ENCODE peak calls at places on chromosomes 3 and 15, in four cellular contexts. One of them, this sample, is unnamed.

GRCh38 chr3:55485208-55485791 is 1.8 kb downstream of the WNT5A start:
- DNase-seq in astrocyte: peak; percentile 79
- DNase-seq in GM06990: peak; percentile 79
- DNase-seq in lower leg skin: peak; percentile 93
- DNase-seq in this sample: peak; percentile 89

GRCh38 chr15:42332331-42332730 is 27.0 kb upstream of the CAPN3 start:
- DNase-seq in GM06990: no peak
- DNase-seq in lower leg skin: no peak
- DNase-seq in astrocyte: peak; percentile 36
- DNase-seq in this sample: peak; percentile 82

GRCh38 chr15:93974804-93975481 is 256.4 kb upstream of the MCTP2 start:
- DNase-seq in astrocyte: peak; percentile 33
- DNase-seq in lower leg skin: no peak
- DNase-seq in GM06990: no peak
- DNase-seq in this sample: peak; percentile 30

GRCh38 chr3:41565003-41565402 is 365.7 kb downstream of the CTNNB1 start:
- DNase-seq in GM06990: no peak
- DNase-seq in astrocyte: no peak
- DNase-seq in lower leg skin: no peak
- DNase-seq in this sample: no peak

GRCh38 chr3:7536921-7537320 is 676.0 kb downstream of the GRM7 start:
- DNase-seq in GM06990: no peak
- DNase-seq in lower leg skin: no peak
- DNase-seq in astrocyte: no peak
- DNase-seq in this sample: no peak

GRCh38 chr3:86961297-86961696 is 29.7 kb downstream of the VGLL3 start:
- DNase-seq in lower leg skin: no peak
- DNase-seq in astrocyte: peak; percentile 67
- DNase-seq in GM06990: no peak
- DNase-seq in this sample: peak; percentile 55

GRCh38 chr3:183427206-183428139 is 946 bp downstream of the MCF2L2 start:
- DNase-seq in GM06990: no peak
- DNase-seq in astrocyte: no peak
- DNase-seq in lower leg skin: no peak
- DNase-seq in this sample: no peak

GRCh38 chr3:142987080-142987700 is 14.2 kb upstream of the U2SURP start:
- DNase-seq in astrocyte: no peak
- DNase-seq in lower leg skin: no peak
- DNase-seq in GM06990: peak; percentile 27
- DNase-seq in this sample: peak; percentile 69

GRCh38 chr3:197356741-197357140 is 58.3 kb upstream of the DLG1 start:
- DNase-seq in astrocyte: no peak
- DNase-seq in lower leg skin: no peak
- DNase-seq in GM06990: no peak
- DNase-seq in this sample: no peak
- H3K4me3 ChIP-seq in astrocyte: no peak overlapping the region
- H3K4me3 ChIP-seq in lower leg skin: no peak overlapping the region
- H3K4me3 ChIP-seq in GM06990: no peak overlapping the region
- H3K4me3 ChIP-seq in this sample: no peak overlapping the region

GRCh38 chr3:72794079-72794478 is 54.2 kb downstream of the SHQ1 start:
- DNase-seq in astrocyte: no peak
- DNase-seq in lower leg skin: no peak
- DNase-seq in GM06990: no peak
- DNase-seq in this sample: no peak

GRCh38 chr3:72786668-72787067 is 61.6 kb downstream of the SHQ1 start:
- DNase-seq in GM06990: no peak
- DNase-seq in lower leg skin: no peak
- DNase-seq in astrocyte: no peak
- DNase-seq in this sample: no peak

DNA sequence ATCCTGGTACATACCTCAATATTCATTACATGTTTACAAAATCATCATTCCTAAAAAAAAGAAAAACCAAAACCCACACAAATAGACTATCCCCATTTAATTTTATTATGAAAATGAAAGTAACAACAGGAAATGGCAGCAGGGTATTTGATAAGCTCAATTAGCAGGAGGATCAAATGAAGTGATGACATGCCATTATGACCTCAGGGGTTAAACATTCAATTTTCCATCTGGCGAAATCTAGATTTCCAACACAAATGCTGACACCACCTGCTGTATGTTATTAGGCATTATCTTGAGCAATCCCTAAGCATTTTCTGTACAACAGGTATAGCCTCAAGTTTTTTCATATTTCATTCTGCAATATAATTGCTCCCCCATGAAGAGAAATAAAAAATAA is 57.1 kb downstream of the SHQ1 start:
- DNase-seq in GM06990: no peak
- DNase-seq in lower leg skin: no peak
- DNase-seq in astrocyte: no peak
- DNase-seq in this sample: peak; percentile 4
- TF ChIP-seq CTCF in GM06990: no peak
- TF ChIP-seq CTCF in lower leg skin: no peak
- TF ChIP-seq CTCF in astrocyte: no peak
- TF ChIP-seq CTCF in this sample: no peak

GRCh38 chr3:113166357-113166718 is 45.0 kb upstream of the BOC start:
- DNase-seq in astrocyte: no peak
- DNase-seq in GM06990: no peak
- DNase-seq in lower leg skin: no peak
- DNase-seq in this sample: no peak

GRCh38 chr3:113169876-113170452 is 41.4 kb upstream of the BOC start:
- DNase-seq in astrocyte: no peak
- DNase-seq in GM06990: no peak
- DNase-seq in lower leg skin: no peak
- DNase-seq in this sample: no peak

GRCh38 chr3:113165841-113166240 is 45.5 kb upstream of the BOC start:
- DNase-seq in GM06990: no peak
- DNase-seq in lower leg skin: no peak
- DNase-seq in astrocyte: no peak
- DNase-seq in this sample: peak; percentile 32

GRCh38 chr3:113167929-113168771 is 43.2 kb upstream of the BOC start:
- DNase-seq in lower leg skin: no peak
- DNase-seq in astrocyte: no peak
- DNase-seq in GM06990: no peak
- DNase-seq in this sample: no peak

GRCh38 chr3:113166719-113167492 is 44.5 kb upstream of the BOC start:
- DNase-seq in astrocyte: peak; percentile 78
- DNase-seq in GM06990: no peak
- DNase-seq in lower leg skin: peak; percentile 88
- DNase-seq in this sample: peak; percentile 53
- H3K4me3 ChIP-seq in astrocyte: no peak overlapping the region
- H3K4me3 ChIP-seq in GM06990: no peak overlapping the region
- H3K4me3 ChIP-seq in lower leg skin: no peak overlapping the region
- H3K4me3 ChIP-seq in this sample: no peak overlapping the region

GRCh38 chr3:15243822-15244482 is 37.9 kb downstream of the CAPN7 start:
- DNase-seq in lower leg skin: no peak
- DNase-seq in GM06990: no peak
- DNase-seq in astrocyte: no peak
- DNase-seq in this sample: no peak

GRCh38 chr3:15246186-15246585 is 40.1 kb downstream of the CAPN7 start:
- DNase-seq in astrocyte: no peak
- DNase-seq in lower leg skin: no peak
- DNase-seq in GM06990: no peak
- DNase-seq in this sample: no peak

GRCh38 chr3:15241341-15241740 is 35.3 kb downstream of the CAPN7 start:
- DNase-seq in lower leg skin: no peak
- DNase-seq in astrocyte: no peak
- DNase-seq in GM06990: no peak
- DNase-seq in this sample: peak; percentile 31
- TF ChIP-seq CTCF in lower leg skin: no peak
- TF ChIP-seq CTCF in astrocyte: peak; percentile 14
- TF ChIP-seq CTCF in GM06990: peak; percentile 55
- TF ChIP-seq CTCF in this sample: peak; percentile 37

DNA sequence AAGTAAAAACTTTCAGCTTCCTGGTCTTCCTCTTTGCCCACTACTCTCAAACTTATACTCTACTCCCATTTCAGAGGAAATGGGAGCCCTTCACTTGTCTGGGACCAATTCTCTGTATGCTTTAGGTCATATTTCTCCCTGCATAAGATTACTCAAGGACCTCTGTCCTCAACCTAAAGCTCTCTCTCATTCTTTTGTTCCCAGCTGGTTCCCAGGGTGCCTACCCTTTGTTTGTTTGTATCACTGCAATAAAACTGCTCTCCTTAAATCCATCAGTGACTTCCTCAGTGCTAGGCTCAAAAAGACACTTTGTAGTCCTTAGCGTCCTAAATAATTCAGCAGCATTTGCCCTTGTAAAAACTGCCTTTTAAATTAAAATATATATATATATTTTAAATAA is 2.9 kb downstream of the NGRN start:
- DNase-seq in GM06990: no peak
- DNase-seq in lower leg skin: no peak
- DNase-seq in astrocyte: no peak
- DNase-seq in this sample: no peak
- H3K4me3 ChIP-seq in GM06990: no peak overlapping the region
- H3K4me3 ChIP-seq in lower leg skin: no peak overlapping the region
- H3K4me3 ChIP-seq in astrocyte: no peak overlapping the region
- H3K4me3 ChIP-seq in this sample: no peak overlapping the region

DNA sequence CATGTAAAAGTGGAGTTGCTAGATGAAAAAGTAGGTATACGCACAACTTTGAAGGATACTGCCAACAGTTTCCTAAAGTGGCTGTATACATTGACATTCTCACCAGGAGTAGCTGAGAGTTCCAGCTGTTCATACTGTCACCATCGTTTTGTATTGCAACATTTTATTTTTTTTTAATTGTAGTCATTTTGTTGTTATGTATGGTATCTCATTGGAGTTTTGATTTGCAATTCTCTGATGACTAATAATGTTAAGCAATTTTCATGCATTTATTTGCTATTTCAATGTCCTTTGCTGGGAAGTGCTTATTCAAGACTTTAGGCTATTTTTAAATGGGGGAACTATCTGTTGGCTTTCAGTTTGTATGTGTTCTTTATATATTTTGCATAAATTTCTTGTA is 185.1 kb upstream of the TGFBR2 start:
- DNase-seq in GM06990: no peak
- DNase-seq in lower leg skin: no peak
- DNase-seq in astrocyte: peak; percentile 45
- DNase-seq in this sample: peak; percentile 91
- TF ChIP-seq CTCF in GM06990: no peak
- TF ChIP-seq CTCF in lower leg skin: no peak
- TF ChIP-seq CTCF in astrocyte: no peak
- TF ChIP-seq CTCF in this sample: no peak

GRCh38 chr15:48447058-48447457 is 115.8 kb downstream of the DUT start:
- DNase-seq in lower leg skin: no peak
- DNase-seq in astrocyte: no peak
- DNase-seq in GM06990: no peak
- DNase-seq in this sample: no peak

GRCh38 chr15:48449734-48450133 is 118.5 kb downstream of the DUT start:
- DNase-seq in GM06990: no peak
- DNase-seq in astrocyte: no peak
- DNase-seq in lower leg skin: no peak
- DNase-seq in this sample: no peak

GRCh38 chr15:48451241-48451640 is 120.0 kb downstream of the DUT start:
- DNase-seq in lower leg skin: no peak
- DNase-seq in GM06990: no peak
- DNase-seq in astrocyte: no peak
- DNase-seq in this sample: no peak

GRCh38 chr15:48451736-48452135 is 120.5 kb downstream of the DUT start:
- DNase-seq in GM06990: no peak
- DNase-seq in lower leg skin: no peak
- DNase-seq in astrocyte: no peak
- DNase-seq in this sample: no peak

GRCh38 chr15:48447657-48448056 is 116.4 kb downstream of the DUT start:
- DNase-seq in lower leg skin: no peak
- DNase-seq in GM06990: no peak
- DNase-seq in astrocyte: peak; percentile 87
- DNase-seq in this sample: peak; percentile 27
- H3K4me3 ChIP-seq in lower leg skin: no peak overlapping the region
- H3K4me3 ChIP-seq in GM06990: no peak overlapping the region
- H3K4me3 ChIP-seq in astrocyte: no peak overlapping the region
- H3K4me3 ChIP-seq in this sample: no peak overlapping the region

GRCh38 chr3:141150431-141150830 is 81.2 kb upstream of the PXYLP1 start:
- DNase-seq in astrocyte: no peak
- DNase-seq in lower leg skin: peak; percentile 67
- DNase-seq in GM06990: no peak
- DNase-seq in this sample: no peak

GRCh38 chr3:141152801-141153678 is 78.6 kb upstream of the PXYLP1 start:
- DNase-seq in GM06990: no peak
- DNase-seq in astrocyte: no peak
- DNase-seq in lower leg skin: peak; percentile 66
- DNase-seq in this sample: no peak

GRCh38 chr3:141150931-141151330 is 80.7 kb upstream of the PXYLP1 start:
- DNase-seq in lower leg skin: no peak
- DNase-seq in GM06990: no peak
- DNase-seq in astrocyte: no peak
- DNase-seq in this sample: no peak

GRCh38 chr3:141152130-141152529 is 79.5 kb upstream of the PXYLP1 start:
- DNase-seq in lower leg skin: peak; percentile 82
- DNase-seq in GM06990: no peak
- DNase-seq in astrocyte: no peak
- DNase-seq in this sample: no peak

DNA sequence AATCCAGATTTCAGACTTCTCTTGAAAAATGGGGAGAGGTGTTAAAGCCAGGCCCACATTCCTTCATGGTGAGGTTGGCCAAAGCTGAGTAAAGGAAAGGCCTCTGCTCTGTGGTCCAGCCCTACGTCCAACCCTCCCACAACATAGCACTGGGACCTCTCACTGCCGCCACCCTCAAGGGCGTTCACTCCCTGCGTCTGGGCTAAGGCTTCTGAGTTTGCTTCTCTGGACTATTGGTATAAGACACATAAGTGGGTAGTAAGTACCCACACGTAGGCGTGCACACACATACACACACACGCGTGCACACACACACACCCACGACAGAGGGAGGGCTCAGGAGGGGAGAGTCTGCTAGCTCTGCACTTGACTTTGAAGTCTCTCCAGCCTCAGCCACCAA is 80.2 kb upstream of the PXYLP1 start:
- DNase-seq in astrocyte: peak; percentile 15
- DNase-seq in lower leg skin: no peak
- DNase-seq in GM06990: no peak
- DNase-seq in this sample: no peak
- TF ChIP-seq CTCF in astrocyte: no peak
- TF ChIP-seq CTCF in lower leg skin: no peak
- TF ChIP-seq CTCF in GM06990: no peak
- TF ChIP-seq CTCF in this sample: no peak

GRCh38 chr3:123586131-123586530 is 1.3 kb upstream of the HACD2 start:
- DNase-seq in GM06990: peak; percentile 45
- DNase-seq in astrocyte: peak; percentile 54
- DNase-seq in lower leg skin: no peak
- DNase-seq in this sample: peak; percentile 53
- H3K4me3 ChIP-seq in GM06990: peak overlapping the region; percentile 87
- H3K4me3 ChIP-seq in astrocyte: peak overlapping the region; percentile 85
- H3K4me3 ChIP-seq in lower leg skin: peak overlapping the region; percentile 67
- H3K4me3 ChIP-seq in this sample: peak overlapping the region; percentile 96